ENCODE peak calls at places on chromosomes 3 and 15, in five cellular contexts. J is MCF 10A, U is fibroblast of the aortic adventitia, G is heart left ventricle, X is AG04450. P is an unnamed sample.

GRCh38 chr3:194344012-194344411 is 7.1 kb downstream of the CPN2 start:
- DNase-seq in G (peak; percentile 78), J (peak; percentile 70), U (peak; percentile 62), X (no peak), P (peak; percentile 91)

GRCh38 chr3:45659661-45660566 is 29.3 kb upstream of the SACM1L start:
- DNase-seq in G (peak; percentile 67), U (peak; percentile 94), J (peak; percentile 75), X (peak; percentile 94), P (peak; percentile 79)

GRCh38 chr15:100350434-100351226 is 8.9 kb upstream of the ADAMTS17 start:
- DNase-seq in G (no peak), J (peak; percentile 95), X (no peak), U (peak; percentile 81), P (no peak)

GRCh38 chr15:29695486-29696167 is 126.6 kb downstream of the TJP1 start:
- DNase-seq in X (no peak), U (no peak), J (no peak), G (no peak), P (no peak)

GRCh38 chr3:61964566-61964965 is 403.2 kb downstream of the PTPRG start:
- DNase-seq in G (no peak), X (no peak), U (no peak), J (no peak), P (no peak)

GRCh38 chr3:44926172-44926571 is 49.8 kb downstream of the ZDHHC3 start:
- DNase-seq in G (no peak), X (no peak), J (no peak), U (no peak), P (no peak)

GRCh38 chr3:100213891-100214573 is 46.8 kb upstream of the TBC1D23 start:
- DNase-seq in G (no peak), U (peak; percentile 55), J (peak; percentile 8), X (no peak), P (no peak)

GRCh38 chr3:55283441-55283925 is 203.6 kb downstream of the WNT5A start:
- DNase-seq in J (no peak), G (no peak), X (no peak), U (no peak), P (no peak)

GRCh38 chr3:71050133-71050520 is 533.4 kb downstream of the FOXP1 start:
- DNase-seq in X (no peak), J (no peak), U (peak; percentile 51), G (no peak), P (no peak)

GRCh38 chr3:181417748-181418147 is 294.0 kb upstream of the SOX2 start:
- DNase-seq in U (peak; percentile 13), G (no peak), X (no peak), J (no peak), P (no peak)

GRCh38 chr3:142459929-142460328 is 12.1 kb upstream of the XRN1 start:
- DNase-seq in G (no peak), U (no peak), J (peak; percentile 37), X (no peak), P (no peak)

GRCh38 chr15:95170587-95171380 is 939.4 kb downstream of the MCTP2 start:
- DNase-seq in X (no peak), J (no peak), G (no peak), U (no peak), P (no peak)

GRCh38 chr3:119343719-119344118 is 49.5 kb downstream of the ARHGAP31 start:
- DNase-seq in X (no peak), G (no peak), U (no peak), J (no peak), P (no peak)

GRCh38 chr3:177427540-177427939 is 230.3 kb upstream of the TBL1XR1 start:
- DNase-seq in X (no peak), G (no peak), J (no peak), U (peak; percentile 51), P (no peak)

GRCh38 chr15:70159397-70160009 is 61.8 kb upstream of the TLE3 start:
- DNase-seq in X (no peak), U (no peak), J (no peak), G (no peak), P (no peak)

GRCh38 chr15:74768771-74769342 is 13.0 kb upstream of the CSK start:
- DNase-seq in X (no peak), G (peak; percentile 69), U (peak; percentile 54), J (peak; percentile 70), P (peak; percentile 80)

GRCh38 chr15:43920815-43921214 is 94.0 kb downstream of the WDR76 start:
- DNase-seq in J (no peak), G (no peak), X (no peak), U (no peak), P (no peak)

GRCh38 chr3:50154476-50154839 is 666 bp upstream of the SEMA3F start:
- DNase-seq in U (no peak), X (no peak), J (no peak), G (no peak), P (no peak)

GRCh38 chr3:150169279-150169970 is 198.7 kb upstream of the PFN2 start:
- DNase-seq in G (peak; percentile 37), J (no peak), X (no peak), U (no peak), P (no peak)

GRCh38 chr3:156865732-156866131 is 39.6 kb downstream of the LEKR1 start:
- DNase-seq in J (no peak), U (peak; percentile 57), X (no peak), G (no peak), P (no peak)
- TF ChIP-seq CTCF in J (no peak), U (peak; percentile 30), X (peak; percentile 19), G (no peak), P (peak; percentile 26)

GRCh38 chr3:141228385-141228784 is 3.2 kb upstream of the PXYLP1 start:
- DNase-seq in U (no peak), G (no peak), X (no peak), J (no peak), P (no peak)
- TF ChIP-seq CTCF in U (no peak), G (no peak), X (no peak), J (no peak), P (no peak)

GRCh38 chr3:175668300-175668699 is 809.2 kb downstream of the NAALADL2 start:
- DNase-seq in X (no peak), U (no peak), G (no peak), J (no peak), P (no peak)
- TF ChIP-seq CTCF in X (no peak), U (no peak), G (no peak), J (no peak), P (no peak)

DNA sequence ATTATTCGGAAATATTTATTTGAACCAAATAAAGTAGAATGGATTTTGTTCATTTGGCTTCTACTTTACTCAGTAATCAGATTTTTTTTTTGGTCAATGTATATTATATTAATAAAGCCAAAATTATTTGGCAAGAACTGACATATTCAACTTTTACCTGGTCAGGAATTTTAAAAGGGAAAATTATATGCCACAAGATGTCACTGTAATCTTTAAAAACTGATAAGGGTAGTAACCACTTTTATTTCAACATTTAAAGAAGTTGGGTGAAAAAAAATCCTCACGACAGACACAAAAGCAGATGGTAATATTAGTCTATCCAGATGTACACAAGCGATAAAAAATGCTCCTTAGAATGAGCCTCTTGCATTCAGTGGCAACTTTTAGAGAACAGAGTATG is 101.9 kb downstream of the SERPINI1 start:
- DNase-seq in J (peak; percentile 25), G (no peak), X (no peak), U (peak; percentile 28), P (no peak)
- TF ChIP-seq CTCF in J (peak; percentile 18), G (peak; percentile 64), X (peak; percentile 25), U (no peak), P (no peak)

GRCh38 chr3:148953094-148953493 is 38.2 kb upstream of the GYG1 start:
- DNase-seq in J (no peak), U (no peak), G (no peak), X (no peak), P (no peak)

GRCh38 chr3:148958681-148959080 is 32.7 kb upstream of the GYG1 start:
- DNase-seq in J (no peak), G (no peak), U (no peak), X (no peak), P (no peak)

GRCh38 chr3:148954981-148955380 is 36.4 kb upstream of the GYG1 start:
- DNase-seq in J (no peak), U (no peak), G (no peak), X (no peak), P (no peak)

GRCh38 chr3:148955544-148956346 is 35.6 kb upstream of the GYG1 start:
- DNase-seq in J (peak; percentile 66), X (peak; percentile 87), U (peak; percentile 98), G (peak; percentile 34), P (no peak)

DNA sequence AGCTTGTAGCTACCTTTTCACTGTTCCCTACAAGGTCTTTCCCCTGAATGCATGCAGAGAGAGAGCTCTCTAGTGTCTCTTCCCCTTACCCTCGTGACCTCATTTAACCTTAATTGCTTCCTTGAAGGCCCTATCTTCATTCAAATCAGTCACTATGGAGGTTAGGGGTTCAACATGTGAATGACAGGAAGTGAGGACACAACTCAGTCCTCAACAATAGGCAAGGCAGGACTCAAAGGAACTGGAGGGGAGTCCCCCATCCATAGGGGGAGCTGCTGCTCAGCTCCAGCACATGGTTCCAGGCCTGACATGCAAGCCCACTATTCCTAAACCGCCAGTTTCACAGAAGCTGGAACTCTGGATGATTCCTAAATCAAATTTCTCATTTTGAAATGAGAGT is 33.8 kb upstream of the GYG1 start:
- DNase-seq in U (no peak), J (no peak), G (no peak), X (no peak), P (no peak)
- TF ChIP-seq CTCF in U (peak; percentile 5), J (peak; percentile 12), G (peak; percentile 18), X (peak; percentile 40), P (peak; percentile 63)

GRCh38 chr3:58487140-58487886 is 4.6 kb upstream of the KCTD6 start:
- DNase-seq in U (peak; percentile 65), X (no peak), G (peak; percentile 39), J (peak; percentile 71), P (no peak)

GRCh38 chr3:58484049-58484721 is 7.7 kb upstream of the KCTD6 start:
- DNase-seq in U (no peak), X (no peak), J (no peak), G (no peak), P (no peak)

GRCh38 chr3:58486036-58486435 is 5.9 kb upstream of the KCTD6 start:
- DNase-seq in X (no peak), G (no peak), U (no peak), J (no peak), P (no peak)

GRCh38 chr3:58482917-58483636 is 8.8 kb upstream of the KCTD6 start:
- DNase-seq in J (no peak), U (no peak), X (no peak), G (no peak), P (no peak)

DNA sequence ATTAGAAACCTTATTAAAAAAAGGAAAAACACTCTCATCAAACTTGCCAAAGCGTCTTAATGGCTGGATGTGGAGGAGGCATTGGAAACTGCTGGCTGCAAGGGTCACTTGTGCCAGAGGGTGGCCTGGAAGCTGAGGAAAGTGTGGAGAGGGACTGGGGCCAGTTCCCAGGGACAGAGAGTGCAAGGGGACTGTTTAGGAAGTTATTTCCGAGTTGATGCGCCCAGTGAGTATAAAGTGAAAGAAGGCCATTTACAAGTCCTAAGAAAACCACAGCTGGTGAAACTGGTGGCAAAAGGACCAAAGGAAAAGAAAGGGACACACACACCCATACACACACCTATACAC is 7.2 kb upstream of the KCTD6 start:
- DNase-seq in U (no peak), G (no peak), X (no peak), J (no peak), P (no peak)
- TF ChIP-seq CTCF in U (no peak), G (no peak), X (no peak), J (no peak), P (no peak)

P was measured in D721Med.